ENCODE peak calls at places on chromosomes 1 and 21, in eight cellular contexts. One of them, this sample, is unnamed.

GRCh38 chr1:19338323-19338762 is 26.2 kb downstream of the SLC66A1 start:
- DNase-seq in stimulated activated CD4-positive, alpha-beta T cell treated with anti-CD3 and anti-CD28 coated beads, Interleukin-2, amount 100 ng/mL, for 48 hours: no peak
- DNase-seq in fibroblast of the conjunctiva: peak; percentile 72
- DNase-seq in HT1080: no peak
- DNase-seq in cardiac fibroblast: no peak
- DNase-seq in AML-193: no peak
- DNase-seq in occipital lobe: no peak
- DNase-seq in NCI-H1436: no peak
- DNase-seq in this sample: no peak

GRCh38 chr1:214281902-214282695 is 1.1 kb downstream of the SMYD2 start:
- DNase-seq in stimulated activated CD4-positive, alpha-beta T cell treated with anti-CD3 and anti-CD28 coated beads, Interleukin-2, amount 100 ng/mL, for 48 hours: no peak
- DNase-seq in fibroblast of the conjunctiva: peak; percentile 49
- DNase-seq in HT1080: no peak
- DNase-seq in cardiac fibroblast: peak; percentile 75
- DNase-seq in AML-193: peak; percentile 66
- DNase-seq in occipital lobe: no peak
- DNase-seq in NCI-H1436: no peak
- DNase-seq in this sample: no peak

GRCh38 chr1:227546598-227547313 is 16.6 kb upstream of the ZNF678 start:
- DNase-seq in stimulated activated CD4-positive, alpha-beta T cell treated with anti-CD3 and anti-CD28 coated beads, Interleukin-2, amount 100 ng/mL, for 48 hours: no peak
- DNase-seq in fibroblast of the conjunctiva: no peak
- DNase-seq in HT1080: no peak
- DNase-seq in cardiac fibroblast: no peak
- DNase-seq in AML-193: no peak
- DNase-seq in occipital lobe: no peak
- DNase-seq in NCI-H1436: no peak
- DNase-seq in this sample: no peak

GRCh38 chr1:164452549-164452948 is 106.4 kb upstream of the PBX1 start:
- DNase-seq in stimulated activated CD4-positive, alpha-beta T cell treated with anti-CD3 and anti-CD28 coated beads, Interleukin-2, amount 100 ng/mL, for 48 hours: no peak
- DNase-seq in fibroblast of the conjunctiva: no peak
- DNase-seq in HT1080: no peak
- DNase-seq in cardiac fibroblast: no peak
- DNase-seq in AML-193: no peak
- DNase-seq in occipital lobe: no peak
- DNase-seq in NCI-H1436: no peak
- DNase-seq in this sample: no peak

GRCh38 chr21:29318354-29318753 is 19.6 kb downstream of the BACH1 start:
- DNase-seq in stimulated activated CD4-positive, alpha-beta T cell treated with anti-CD3 and anti-CD28 coated beads, Interleukin-2, amount 100 ng/mL, for 48 hours: no peak
- DNase-seq in fibroblast of the conjunctiva: no peak
- DNase-seq in HT1080: no peak
- DNase-seq in cardiac fibroblast: peak; percentile 36
- DNase-seq in AML-193: no peak
- DNase-seq in occipital lobe: no peak
- DNase-seq in NCI-H1436: no peak
- DNase-seq in this sample: no peak

GRCh38 chr21:46095814-46096595 is 1.9 kb upstream of the COL6A2 start:
- DNase-seq in stimulated activated CD4-positive, alpha-beta T cell treated with anti-CD3 and anti-CD28 coated beads, Interleukin-2, amount 100 ng/mL, for 48 hours: no peak
- DNase-seq in fibroblast of the conjunctiva: no peak
- DNase-seq in HT1080: no peak
- DNase-seq in cardiac fibroblast: no peak
- DNase-seq in AML-193: no peak
- DNase-seq in occipital lobe: no peak
- DNase-seq in NCI-H1436: no peak
- DNase-seq in this sample: no peak

GRCh38 chr1:7315316-7315715 is 455.8 kb upstream of the VAMP3 start:
- DNase-seq in stimulated activated CD4-positive, alpha-beta T cell treated with anti-CD3 and anti-CD28 coated beads, Interleukin-2, amount 100 ng/mL, for 48 hours: no peak
- DNase-seq in fibroblast of the conjunctiva: no peak
- DNase-seq in HT1080: no peak
- DNase-seq in cardiac fibroblast: no peak
- DNase-seq in AML-193: no peak
- DNase-seq in occipital lobe: no peak
- DNase-seq in NCI-H1436: no peak
- DNase-seq in this sample: no peak

GRCh38 chr1:94670273-94670672 is 128.7 kb upstream of the F3 start:
- DNase-seq in stimulated activated CD4-positive, alpha-beta T cell treated with anti-CD3 and anti-CD28 coated beads, Interleukin-2, amount 100 ng/mL, for 48 hours: no peak
- DNase-seq in fibroblast of the conjunctiva: no peak
- DNase-seq in HT1080: no peak
- DNase-seq in cardiac fibroblast: no peak
- DNase-seq in AML-193: no peak
- DNase-seq in occipital lobe: no peak
- DNase-seq in NCI-H1436: no peak
- DNase-seq in this sample: no peak

GRCh38 chr1:116574581-116575291 is 3.9 kb upstream of the CD58 start:
- DNase-seq in stimulated activated CD4-positive, alpha-beta T cell treated with anti-CD3 and anti-CD28 coated beads, Interleukin-2, amount 100 ng/mL, for 48 hours: peak; percentile 58
- DNase-seq in fibroblast of the conjunctiva: peak; percentile 50
- DNase-seq in HT1080: peak; percentile 73
- DNase-seq in cardiac fibroblast: peak; percentile 81
- DNase-seq in AML-193: peak; percentile 50
- DNase-seq in occipital lobe: peak; percentile 45
- DNase-seq in NCI-H1436: peak; percentile 49
- DNase-seq in this sample: no peak

GRCh38 chr1:101005871-101006270 is 19.7 kb downstream of the DPH5 start:
- DNase-seq in stimulated activated CD4-positive, alpha-beta T cell treated with anti-CD3 and anti-CD28 coated beads, Interleukin-2, amount 100 ng/mL, for 48 hours: no peak
- DNase-seq in fibroblast of the conjunctiva: no peak
- DNase-seq in HT1080: no peak
- DNase-seq in cardiac fibroblast: no peak
- DNase-seq in AML-193: no peak
- DNase-seq in occipital lobe: no peak
- DNase-seq in NCI-H1436: no peak
- DNase-seq in this sample: no peak

GRCh38 chr1:156423422-156424352 is 54.7 kb downstream of the RHBG start:
- DNase-seq in stimulated activated CD4-positive, alpha-beta T cell treated with anti-CD3 and anti-CD28 coated beads, Interleukin-2, amount 100 ng/mL, for 48 hours: no peak
- DNase-seq in fibroblast of the conjunctiva: no peak
- DNase-seq in HT1080: no peak
- DNase-seq in cardiac fibroblast: no peak
- DNase-seq in AML-193: no peak
- DNase-seq in occipital lobe: no peak
- DNase-seq in NCI-H1436: no peak
- DNase-seq in this sample: no peak

GRCh38 chr1:31765041-31765467 is 914 bp upstream of the ADGRB2 start:
- DNase-seq in stimulated activated CD4-positive, alpha-beta T cell treated with anti-CD3 and anti-CD28 coated beads, Interleukin-2, amount 100 ng/mL, for 48 hours: no peak
- DNase-seq in fibroblast of the conjunctiva: no peak
- DNase-seq in HT1080: peak; percentile 37
- DNase-seq in cardiac fibroblast: peak; percentile 36
- DNase-seq in AML-193: peak; percentile 10
- DNase-seq in occipital lobe: no peak
- DNase-seq in NCI-H1436: peak; percentile 29
- DNase-seq in this sample: no peak

GRCh38 chr1:43760745-43761343 is 53.5 kb downstream of the ST3GAL3 start:
- DNase-seq in stimulated activated CD4-positive, alpha-beta T cell treated with anti-CD3 and anti-CD28 coated beads, Interleukin-2, amount 100 ng/mL, for 48 hours: no peak
- DNase-seq in fibroblast of the conjunctiva: no peak
- DNase-seq in HT1080: no peak
- DNase-seq in cardiac fibroblast: peak; percentile 23
- DNase-seq in AML-193: no peak
- DNase-seq in occipital lobe: no peak
- DNase-seq in NCI-H1436: no peak
- DNase-seq in this sample: no peak

GRCh38 chr1:83632906-83633305 is 366.0 kb downstream of the TTLL7 start:
- DNase-seq in stimulated activated CD4-positive, alpha-beta T cell treated with anti-CD3 and anti-CD28 coated beads, Interleukin-2, amount 100 ng/mL, for 48 hours: peak; percentile 4
- DNase-seq in fibroblast of the conjunctiva: no peak
- DNase-seq in HT1080: no peak
- DNase-seq in cardiac fibroblast: no peak
- DNase-seq in AML-193: no peak
- DNase-seq in occipital lobe: no peak
- DNase-seq in NCI-H1436: no peak
- DNase-seq in this sample: no peak

GRCh38 chr1:45266151-45266801 is 59.9 kb upstream of the ZSWIM5 start:
- DNase-seq in stimulated activated CD4-positive, alpha-beta T cell treated with anti-CD3 and anti-CD28 coated beads, Interleukin-2, amount 100 ng/mL, for 48 hours: no peak
- DNase-seq in fibroblast of the conjunctiva: peak; percentile 48
- DNase-seq in HT1080: peak; percentile 70
- DNase-seq in cardiac fibroblast: peak; percentile 93
- DNase-seq in AML-193: no peak
- DNase-seq in occipital lobe: no peak
- DNase-seq in NCI-H1436: no peak
- DNase-seq in this sample: peak; percentile 24

GRCh38 chr21:37257967-37258877 is 8.9 kb downstream of the VPS26C start:
- DNase-seq in stimulated activated CD4-positive, alpha-beta T cell treated with anti-CD3 and anti-CD28 coated beads, Interleukin-2, amount 100 ng/mL, for 48 hours: peak; percentile 68
- DNase-seq in fibroblast of the conjunctiva: peak; percentile 24
- DNase-seq in HT1080: no peak
- DNase-seq in cardiac fibroblast: peak; percentile 68
- DNase-seq in AML-193: peak; percentile 89
- DNase-seq in occipital lobe: peak; percentile 38
- DNase-seq in NCI-H1436: peak; percentile 44
- DNase-seq in this sample: no peak

GRCh38 chr1:18581420-18581880 is 49.2 kb upstream of the PAX7 start:
- DNase-seq in stimulated activated CD4-positive, alpha-beta T cell treated with anti-CD3 and anti-CD28 coated beads, Interleukin-2, amount 100 ng/mL, for 48 hours: peak; percentile 50
- DNase-seq in fibroblast of the conjunctiva: no peak
- DNase-seq in HT1080: no peak
- DNase-seq in cardiac fibroblast: peak; percentile 15
- DNase-seq in AML-193: peak; percentile 9
- DNase-seq in occipital lobe: no peak
- DNase-seq in NCI-H1436: peak; percentile 72
- DNase-seq in this sample: no peak

GRCh38 chr1:230407351-230407750 is 18.8 kb downstream of the PGBD5 start:
- DNase-seq in stimulated activated CD4-positive, alpha-beta T cell treated with anti-CD3 and anti-CD28 coated beads, Interleukin-2, amount 100 ng/mL, for 48 hours: no peak
- DNase-seq in fibroblast of the conjunctiva: no peak
- DNase-seq in HT1080: no peak
- DNase-seq in cardiac fibroblast: peak; percentile 4
- DNase-seq in AML-193: no peak
- DNase-seq in occipital lobe: no peak
- DNase-seq in NCI-H1436: no peak
- DNase-seq in this sample: no peak

GRCh38 chr21:46634966-46635323 is 529 bp upstream of the PRMT2 start:
- DNase-seq in stimulated activated CD4-positive, alpha-beta T cell treated with anti-CD3 and anti-CD28 coated beads, Interleukin-2, amount 100 ng/mL, for 48 hours: peak; percentile 25
- DNase-seq in fibroblast of the conjunctiva: peak; percentile 82
- DNase-seq in HT1080: peak; percentile 81
- DNase-seq in cardiac fibroblast: peak; percentile 89
- DNase-seq in AML-193: peak; percentile 79
- DNase-seq in occipital lobe: peak; percentile 80
- DNase-seq in NCI-H1436: peak; percentile 56
- DNase-seq in this sample: peak; percentile 73

GRCh38 chr1:171142081-171142450 is 43.0 kb upstream of the FMO2 start:
- DNase-seq in stimulated activated CD4-positive, alpha-beta T cell treated with anti-CD3 and anti-CD28 coated beads, Interleukin-2, amount 100 ng/mL, for 48 hours: no peak
- DNase-seq in fibroblast of the conjunctiva: peak; percentile 92
- DNase-seq in HT1080: no peak
- DNase-seq in cardiac fibroblast: peak; percentile 88
- DNase-seq in AML-193: no peak
- DNase-seq in occipital lobe: no peak
- DNase-seq in NCI-H1436: no peak
- DNase-seq in this sample: no peak

GRCh38 chr21:32889596-32889995 is 118.0 kb upstream of the PAXBP1 start:
- DNase-seq in stimulated activated CD4-positive, alpha-beta T cell treated with anti-CD3 and anti-CD28 coated beads, Interleukin-2, amount 100 ng/mL, for 48 hours: no peak
- DNase-seq in fibroblast of the conjunctiva: no peak
- DNase-seq in HT1080: no peak
- DNase-seq in cardiac fibroblast: peak; percentile 28
- DNase-seq in AML-193: no peak
- DNase-seq in occipital lobe: no peak
- DNase-seq in NCI-H1436: no peak
- DNase-seq in this sample: no peak

GRCh38 chr1:11934295-11935039 is at the start of gene PLOD1:
- DNase-seq in stimulated activated CD4-positive, alpha-beta T cell treated with anti-CD3 and anti-CD28 coated beads, Interleukin-2, amount 100 ng/mL, for 48 hours: peak; percentile 87
- DNase-seq in fibroblast of the conjunctiva: peak; percentile 68
- DNase-seq in HT1080: peak; percentile 78
- DNase-seq in cardiac fibroblast: peak; percentile 89
- DNase-seq in AML-193: peak; percentile 71
- DNase-seq in occipital lobe: peak; percentile 79
- DNase-seq in NCI-H1436: peak; percentile 54
- DNase-seq in this sample: no peak

GRCh38 chr1:236700903-236701302 is 14.6 kb downstream of the ACTN2 start:
- DNase-seq in stimulated activated CD4-positive, alpha-beta T cell treated with anti-CD3 and anti-CD28 coated beads, Interleukin-2, amount 100 ng/mL, for 48 hours: no peak
- DNase-seq in fibroblast of the conjunctiva: no peak
- DNase-seq in HT1080: no peak
- DNase-seq in cardiac fibroblast: no peak
- DNase-seq in AML-193: no peak
- DNase-seq in occipital lobe: no peak
- DNase-seq in NCI-H1436: no peak
- DNase-seq in this sample: no peak

GRCh38 chr1:161736332-161736969 is 13.1 kb upstream of the DUSP12 start:
- DNase-seq in stimulated activated CD4-positive, alpha-beta T cell treated with anti-CD3 and anti-CD28 coated beads, Interleukin-2, amount 100 ng/mL, for 48 hours: no peak
- DNase-seq in fibroblast of the conjunctiva: no peak
- DNase-seq in HT1080: peak; percentile 78
- DNase-seq in cardiac fibroblast: peak; percentile 57
- DNase-seq in AML-193: no peak
- DNase-seq in occipital lobe: no peak
- DNase-seq in NCI-H1436: no peak
- DNase-seq in this sample: no peak

GRCh38 chr1:160410412-160411005 is 10.1 kb downstream of the VANGL2 start:
- DNase-seq in stimulated activated CD4-positive, alpha-beta T cell treated with anti-CD3 and anti-CD28 coated beads, Interleukin-2, amount 100 ng/mL, for 48 hours: no peak
- DNase-seq in fibroblast of the conjunctiva: no peak
- DNase-seq in HT1080: no peak
- DNase-seq in cardiac fibroblast: no peak
- DNase-seq in AML-193: no peak
- DNase-seq in occipital lobe: no peak
- DNase-seq in NCI-H1436: no peak
- DNase-seq in this sample: no peak

This sample was measured in AG09309.